ENCODE peak calls at places on chromosomes 4 and X, in eight cellular contexts. A, X, V, O, U, E, G and T are unnamed samples.

GRCh38 chr4:73653695-73654106 is 33.5 kb upstream of the RASSF6 start:
- DNase-seq in V (peak; percentile 91), X (peak; percentile 33), G (no peak), U (peak; percentile 58), E (peak; percentile 33), O (no peak), A (peak; percentile 34), T (no peak)

GRCh38 chr4:173991321-173991720 is 292.1 kb downstream of the FBXO8 start:
- DNase-seq in O (no peak), A (no peak), G (no peak), U (no peak), X (no peak), V (no peak), E (no peak), T (no peak)

GRCh38 chr4:120049732-120050494 is 16.7 kb downstream of the MAD2L1 start:
- DNase-seq in A (peak; percentile 23), U (peak; percentile 59), X (peak; percentile 85), G (peak; percentile 74), O (peak; percentile 71), V (peak; percentile 76), E (peak; percentile 52), T (peak; percentile 89)

GRCh38 chrX:23782455-23782854 is 518 bp upstream of the SAT1 start:
- DNase-seq in X (no peak), O (no peak), G (no peak), A (no peak), V (no peak), E (no peak), U (no peak), T (no peak)

GRCh38 chr4:126761947-126762650 is 870.7 kb upstream of the INTU start:
- DNase-seq in A (no peak), V (no peak), E (no peak), U (no peak), G (no peak), O (no peak), X (no peak), T (no peak)

GRCh38 chr4:127203561-127204260 is 429.0 kb upstream of the INTU start:
- DNase-seq in V (no peak), E (no peak), G (no peak), X (no peak), U (no peak), A (no peak), O (no peak), T (no peak)

GRCh38 chr4:24475756-24476155 is 108.6 kb downstream of the DHX15 start:
- DNase-seq in E (no peak), V (no peak), U (no peak), G (no peak), X (no peak), O (no peak), A (no peak), T (no peak)

GRCh38 chr4:117784266-117784665 is 250.0 kb upstream of the NDST3 start:
- DNase-seq in V (no peak), A (no peak), U (no peak), X (no peak), O (no peak), G (no peak), E (no peak), T (no peak)

GRCh38 chr4:74158561-74159396 is 861 bp downstream of the MTHFD2L start:
- DNase-seq in U (no peak), G (no peak), E (no peak), V (peak; percentile 56), X (no peak), A (no peak), O (no peak), T (no peak)

GRCh38 chrX:131677655-131678628 is 134.1 kb downstream of the OR13H1 start:
- DNase-seq in E (peak; percentile 18), U (peak; percentile 74), X (peak; percentile 31), O (no peak), V (peak; percentile 1), A (peak; percentile 71), G (no peak), T (no peak)

GRCh38 chrX:14913241-14913640 is 40.0 kb downstream of the MOSPD2 start:
- DNase-seq in E (no peak), G (no peak), U (no peak), A (no peak), O (no peak), V (no peak), X (no peak), T (no peak)

GRCh38 chr4:168830777-168831512 is 179.1 kb downstream of the CBR4 start:
- DNase-seq in A (peak; percentile 18), G (no peak), U (no peak), V (no peak), O (no peak), E (no peak), X (no peak), T (no peak)

GRCh38 chr4:168835880-168836454 is 174.1 kb downstream of the CBR4 start:
- DNase-seq in V (no peak), X (no peak), O (no peak), A (no peak), U (no peak), G (no peak), E (no peak), T (no peak)

GRCh38 chr4:168831585-168831918 is 178.5 kb downstream of the CBR4 start:
- DNase-seq in U (no peak), E (no peak), A (no peak), G (no peak), O (no peak), X (no peak), V (no peak), T (no peak)

GRCh38 chr4:168832746-168833575 is 177.1 kb downstream of the CBR4 start:
- DNase-seq in A (peak; percentile 19), E (no peak), O (peak; percentile 55), G (peak; percentile 78), V (peak; percentile 32), U (no peak), X (peak; percentile 19), T (no peak)

DNA sequence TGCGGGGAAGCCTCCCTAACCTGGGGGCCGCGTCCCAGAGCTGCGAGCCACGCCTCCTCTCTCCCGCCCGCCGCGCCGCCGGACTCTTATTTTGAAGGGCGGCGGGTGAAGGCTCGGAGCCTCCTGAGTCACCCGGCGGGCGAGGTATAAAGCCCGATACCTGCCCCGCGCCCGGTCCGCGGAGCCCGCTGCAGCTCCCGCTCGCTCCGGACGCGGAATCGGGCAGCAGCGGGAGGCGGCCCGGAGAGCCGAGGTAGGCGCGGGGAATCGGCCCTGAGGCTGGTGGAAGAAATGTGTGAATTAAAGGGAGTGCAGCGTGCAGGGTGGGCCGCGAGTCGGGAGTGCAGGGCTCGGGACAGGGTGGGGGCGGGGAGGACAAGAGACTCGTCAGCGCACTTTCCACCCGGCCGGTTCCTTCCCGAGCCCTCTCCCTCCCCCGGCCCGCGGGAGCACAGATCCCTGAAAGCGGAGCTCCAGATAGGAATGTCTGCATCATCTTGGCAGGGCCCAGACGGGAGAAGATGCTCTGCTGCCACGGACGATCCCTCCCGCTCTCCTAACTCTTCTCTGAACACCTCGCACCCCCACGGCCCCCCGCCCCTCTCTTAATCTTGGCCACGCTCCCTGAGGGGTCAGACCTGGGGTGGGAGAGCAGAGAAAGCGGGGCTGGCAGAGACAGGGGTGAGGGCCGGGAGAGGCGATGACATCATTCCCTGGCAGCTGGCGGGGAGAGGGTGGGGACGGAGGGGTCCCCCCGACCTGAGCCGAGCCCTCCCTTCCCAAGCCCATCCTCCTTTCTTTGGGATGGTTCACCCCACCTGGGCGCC is 177.9 kb downstream of the CBR4 start:
- DNase-seq in G (peak; percentile 89), E (peak; percentile 32), A (peak; percentile 76), X (peak; percentile 85), O (peak; percentile 87), V (peak; percentile 78), U (peak; percentile 70), T (peak; percentile 77)
- TF ChIP-seq POLR2A in G (peak; percentile 21), E (peak; percentile 90), A (peak; percentile 92), X (peak; percentile 89), O (peak; percentile 88), V (peak; percentile 94), U (no peak), T (no peak)

GRCh38 chrX:966396-967070 is 245.9 kb downstream of the CRLF2 start:
- DNase-seq in E (no peak), U (no peak), V (no peak), O (no peak), A (no peak), G (no peak), X (no peak), T (peak; percentile 54)
- TF ChIP-seq POLR2A in E (no peak), U (no peak), V (no peak), O (no peak), A (no peak), G (no peak), X (no peak), T (no peak)

DNA sequence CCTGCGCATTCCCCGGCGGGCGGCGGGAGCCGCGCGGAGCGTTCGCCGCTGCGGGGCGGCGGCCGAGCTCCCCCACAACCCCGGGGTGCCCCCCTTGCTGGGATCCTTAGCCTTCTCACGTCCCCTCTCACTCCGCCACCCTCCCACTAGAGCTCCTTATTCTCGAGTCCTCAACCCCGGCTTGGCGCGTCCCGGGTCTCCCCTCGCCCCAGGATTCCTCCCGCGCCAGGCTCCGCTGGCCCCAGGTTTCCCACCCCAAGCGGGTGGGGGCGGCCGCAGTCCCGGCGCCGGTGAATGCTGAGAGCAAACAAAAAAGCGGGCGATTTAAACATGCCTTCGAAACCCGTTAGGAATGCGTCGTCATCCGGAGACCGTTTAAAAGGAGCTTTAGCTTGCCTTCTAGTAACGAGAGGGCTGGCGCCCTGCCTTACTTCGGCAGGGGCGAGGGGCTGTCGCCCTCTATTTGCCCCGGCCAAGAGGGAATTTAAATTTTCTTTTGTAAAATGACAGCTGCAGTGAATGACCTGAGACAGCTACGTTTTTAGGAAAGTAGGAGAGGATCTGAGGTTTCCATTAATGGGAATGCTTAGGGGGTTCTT is 3.0 kb downstream of the JADE1 start:
- DNase-seq in O (no peak), E (peak; percentile 19), G (peak; percentile 76), X (no peak), U (no peak), V (peak; percentile 68), A (peak; percentile 34), T (peak; percentile 38)
- TF ChIP-seq POLR2A in O (no peak), E (no peak), G (no peak), X (no peak), U (no peak), V (peak; percentile 18), A (no peak), T (no peak)

GRCh38 chr4:139458543-139458942 is 4.6 kb downstream of the RAB33B start:
- DNase-seq in X (no peak), G (no peak), A (no peak), O (no peak), E (no peak), V (no peak), U (no peak), T (no peak)

GRCh38 chr4:139458999-139459398 is 5.1 kb downstream of the RAB33B start:
- DNase-seq in A (no peak), G (no peak), E (no peak), U (no peak), V (no peak), X (no peak), O (no peak), T (no peak)

GRCh38 chr4:139454646-139455045 is 725 bp downstream of the RAB33B start:
- DNase-seq in X (no peak), V (no peak), U (no peak), E (no peak), A (no peak), G (no peak), O (no peak), T (no peak)

GRCh38 chr4:139455187-139455586 is 1.3 kb downstream of the RAB33B start:
- DNase-seq in O (no peak), V (peak; percentile 25), E (no peak), U (no peak), G (no peak), A (no peak), X (peak; percentile 11), T (no peak)

DNA sequence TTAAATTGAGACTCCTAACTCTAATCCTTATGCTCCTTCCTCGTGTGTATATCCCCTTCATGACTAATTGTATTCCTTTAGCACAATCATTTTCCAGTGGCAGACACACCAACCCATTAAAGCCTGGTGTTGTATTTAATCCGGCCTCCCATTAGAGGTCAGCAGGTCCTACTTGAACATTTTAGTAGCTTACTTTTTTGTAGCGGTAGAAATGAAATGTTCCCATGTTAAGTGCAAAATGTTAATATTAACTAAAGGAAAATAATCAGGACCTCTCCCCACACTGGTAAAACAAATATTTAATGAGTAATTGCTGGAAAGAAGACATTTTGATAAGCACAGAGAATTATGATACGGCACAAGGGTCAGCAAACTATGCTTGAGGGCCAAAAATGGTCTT is 3.4 kb downstream of the RAB33B start:
- DNase-seq in A (no peak), O (no peak), U (no peak), G (no peak), X (no peak), V (peak; percentile 62), E (no peak), T (no peak)
- TF ChIP-seq POLR2A in A (no peak), O (no peak), U (no peak), G (no peak), X (no peak), V (no peak), E (no peak), T (no peak)